ENCODE peak calls at places on chromosomes 3 and 15, in ten cellular contexts. One of them, this sample, is unnamed.
A peak's percentile ranks its signal among the peaks of the same experiment; 100 is the strongest.

GRCh38 chr3:117145677-117146076 is 436.1 kb downstream of the TUSC7 start:
- DNase-seq in GM23248: peak; percentile 34
- DNase-seq in Peyer's patch: no peak
- DNase-seq in prostate gland: no peak
- DNase-seq in colonic mucosa: no peak
- DNase-seq in fibroblast of lung: no peak
- DNase-seq in cardiac muscle cell: no peak
- DNase-seq in psoas muscle: no peak
- DNase-seq in heart right ventricle: no peak
- DNase-seq in CD4-positive, CD25-positive, alpha-beta regulatory T cell: no peak
- DNase-seq in this sample: no peak

GRCh38 chr3:138916824-138917223 is 30.1 kb downstream of the FOXL2 start:
- DNase-seq in psoas muscle: no peak
- DNase-seq in prostate gland: peak; percentile 63
- DNase-seq in CD4-positive, CD25-positive, alpha-beta regulatory T cell: no peak
- DNase-seq in cardiac muscle cell: no peak
- DNase-seq in heart right ventricle: no peak
- DNase-seq in colonic mucosa: peak; percentile 88
- DNase-seq in Peyer's patch: no peak
- DNase-seq in GM23248: no peak
- DNase-seq in fibroblast of lung: no peak
- DNase-seq in this sample: no peak

GRCh38 chr3:123723527-123724168 is 138.8 kb upstream of the HACD2 start:
- DNase-seq in CD4-positive, CD25-positive, alpha-beta regulatory T cell: peak; percentile 49
- DNase-seq in psoas muscle: no peak
- DNase-seq in Peyer's patch: no peak
- DNase-seq in colonic mucosa: peak; percentile 70
- DNase-seq in fibroblast of lung: peak; percentile 88
- DNase-seq in prostate gland: peak; percentile 55
- DNase-seq in heart right ventricle: no peak
- DNase-seq in GM23248: peak; percentile 86
- DNase-seq in cardiac muscle cell: peak; percentile 86
- DNase-seq in this sample: no peak

GRCh38 chr3:71185733-71186455 is 397.6 kb downstream of the FOXP1 start:
- DNase-seq in CD4-positive, CD25-positive, alpha-beta regulatory T cell: peak; percentile 28
- DNase-seq in heart right ventricle: no peak
- DNase-seq in cardiac muscle cell: no peak
- DNase-seq in Peyer's patch: no peak
- DNase-seq in fibroblast of lung: peak; percentile 57
- DNase-seq in GM23248: peak; percentile 28
- DNase-seq in prostate gland: no peak
- DNase-seq in psoas muscle: no peak
- DNase-seq in colonic mucosa: peak; percentile 52
- DNase-seq in this sample: no peak

GRCh38 chr3:185327052-185327451 is 35.9 kb upstream of the MAP3K13 start:
- DNase-seq in CD4-positive, CD25-positive, alpha-beta regulatory T cell: no peak
- DNase-seq in prostate gland: no peak
- DNase-seq in fibroblast of lung: no peak
- DNase-seq in Peyer's patch: no peak
- DNase-seq in heart right ventricle: no peak
- DNase-seq in psoas muscle: no peak
- DNase-seq in cardiac muscle cell: no peak
- DNase-seq in GM23248: no peak
- DNase-seq in colonic mucosa: no peak
- DNase-seq in this sample: no peak

GRCh38 chr3:105970283-105970682 is 101.5 kb upstream of the CBLB start:
- DNase-seq in Peyer's patch: no peak
- DNase-seq in cardiac muscle cell: no peak
- DNase-seq in prostate gland: peak; percentile 13
- DNase-seq in fibroblast of lung: peak; percentile 95
- DNase-seq in psoas muscle: no peak
- DNase-seq in CD4-positive, CD25-positive, alpha-beta regulatory T cell: no peak
- DNase-seq in GM23248: peak; percentile 69
- DNase-seq in heart right ventricle: no peak
- DNase-seq in colonic mucosa: peak; percentile 23
- DNase-seq in this sample: no peak

GRCh38 chr3:188435266-188435665 is 281.3 kb downstream of the LPP start:
- DNase-seq in colonic mucosa: no peak
- DNase-seq in psoas muscle: no peak
- DNase-seq in prostate gland: no peak
- DNase-seq in heart right ventricle: no peak
- DNase-seq in fibroblast of lung: no peak
- DNase-seq in cardiac muscle cell: no peak
- DNase-seq in GM23248: no peak
- DNase-seq in CD4-positive, CD25-positive, alpha-beta regulatory T cell: no peak
- DNase-seq in Peyer's patch: no peak
- DNase-seq in this sample: no peak

GRCh38 chr3:5678844-5679243 is 491.3 kb downstream of the EDEM1 start:
- DNase-seq in psoas muscle: no peak
- DNase-seq in fibroblast of lung: no peak
- DNase-seq in CD4-positive, CD25-positive, alpha-beta regulatory T cell: no peak
- DNase-seq in prostate gland: no peak
- DNase-seq in heart right ventricle: no peak
- DNase-seq in GM23248: no peak
- DNase-seq in Peyer's patch: no peak
- DNase-seq in colonic mucosa: no peak
- DNase-seq in cardiac muscle cell: no peak
- DNase-seq in this sample: no peak

GRCh38 chr15:89475688-89476087 is 20.7 kb downstream of the RHCG start:
- DNase-seq in colonic mucosa: no peak
- DNase-seq in fibroblast of lung: no peak
- DNase-seq in Peyer's patch: no peak
- DNase-seq in heart right ventricle: no peak
- DNase-seq in GM23248: no peak
- DNase-seq in CD4-positive, CD25-positive, alpha-beta regulatory T cell: no peak
- DNase-seq in prostate gland: no peak
- DNase-seq in psoas muscle: no peak
- DNase-seq in cardiac muscle cell: no peak
- DNase-seq in this sample: peak; percentile 1

GRCh38 chr3:35723480-35724097 is 84.3 kb downstream of the ARPP21 start:
- DNase-seq in CD4-positive, CD25-positive, alpha-beta regulatory T cell: no peak
- DNase-seq in GM23248: no peak
- DNase-seq in Peyer's patch: no peak
- DNase-seq in fibroblast of lung: no peak
- DNase-seq in prostate gland: no peak
- DNase-seq in colonic mucosa: no peak
- DNase-seq in psoas muscle: no peak
- DNase-seq in cardiac muscle cell: no peak
- DNase-seq in heart right ventricle: no peak
- DNase-seq in this sample: no peak

GRCh38 chr15:85542895-85543331 is 162.5 kb downstream of the AKAP13 start:
- DNase-seq in prostate gland: peak; percentile 68
- DNase-seq in fibroblast of lung: peak; percentile 13
- DNase-seq in Peyer's patch: no peak
- DNase-seq in heart right ventricle: no peak
- DNase-seq in cardiac muscle cell: no peak
- DNase-seq in GM23248: peak; percentile 7
- DNase-seq in psoas muscle: no peak
- DNase-seq in colonic mucosa: no peak
- DNase-seq in CD4-positive, CD25-positive, alpha-beta regulatory T cell: no peak
- DNase-seq in this sample: no peak

GRCh38 chr15:85545185-85545584 is 164.8 kb downstream of the AKAP13 start:
- DNase-seq in CD4-positive, CD25-positive, alpha-beta regulatory T cell: no peak
- DNase-seq in Peyer's patch: no peak
- DNase-seq in psoas muscle: no peak
- DNase-seq in colonic mucosa: no peak
- DNase-seq in prostate gland: no peak
- DNase-seq in fibroblast of lung: peak; percentile 84
- DNase-seq in cardiac muscle cell: no peak
- DNase-seq in GM23248: peak; percentile 18
- DNase-seq in heart right ventricle: no peak
- DNase-seq in this sample: no peak

GRCh38 chr15:85542488-85542887 is 162.1 kb downstream of the AKAP13 start:
- DNase-seq in Peyer's patch: no peak
- DNase-seq in heart right ventricle: no peak
- DNase-seq in cardiac muscle cell: no peak
- DNase-seq in GM23248: no peak
- DNase-seq in colonic mucosa: no peak
- DNase-seq in prostate gland: no peak
- DNase-seq in psoas muscle: no peak
- DNase-seq in CD4-positive, CD25-positive, alpha-beta regulatory T cell: no peak
- DNase-seq in fibroblast of lung: no peak
- DNase-seq in this sample: no peak

GRCh38 chr15:85543741-85544155 is 163.3 kb downstream of the AKAP13 start:
- DNase-seq in heart right ventricle: peak; percentile 58
- DNase-seq in Peyer's patch: peak; percentile 84
- DNase-seq in cardiac muscle cell: no peak
- DNase-seq in prostate gland: peak; percentile 83
- DNase-seq in psoas muscle: peak; percentile 60
- DNase-seq in CD4-positive, CD25-positive, alpha-beta regulatory T cell: no peak
- DNase-seq in fibroblast of lung: peak; percentile 13
- DNase-seq in colonic mucosa: peak; percentile 92
- DNase-seq in GM23248: no peak
- DNase-seq in this sample: peak; percentile 89

DNA sequence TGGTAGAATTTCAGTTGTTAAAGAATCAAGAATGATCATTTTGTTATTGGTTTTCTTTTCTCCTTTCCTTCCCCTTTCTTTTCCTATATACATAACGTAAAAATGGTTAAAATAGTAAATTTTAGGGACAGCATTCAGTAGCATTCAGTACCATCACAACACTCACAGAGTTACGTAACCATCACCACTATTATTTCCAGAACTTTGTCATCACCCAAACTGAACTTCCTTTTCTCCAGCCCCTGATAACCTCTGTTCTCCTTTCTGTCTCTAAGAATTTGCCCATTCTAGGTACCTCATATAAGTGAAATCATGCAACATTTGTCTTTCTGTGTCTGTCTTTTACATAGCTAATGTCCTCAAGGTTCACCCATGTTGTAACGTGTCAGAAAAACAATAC is 165.4 kb downstream of the AKAP13 start:
- DNase-seq in GM23248: no peak
- DNase-seq in prostate gland: no peak
- DNase-seq in heart right ventricle: no peak
- DNase-seq in psoas muscle: no peak
- DNase-seq in fibroblast of lung: no peak
- DNase-seq in Peyer's patch: no peak
- DNase-seq in colonic mucosa: no peak
- DNase-seq in CD4-positive, CD25-positive, alpha-beta regulatory T cell: no peak
- DNase-seq in cardiac muscle cell: no peak
- DNase-seq in this sample: no peak
- H3K4me1 ChIP-seq in GM23248: no peaks in the 10 kb centered on the region
- H3K4me1 ChIP-seq in prostate gland: no peaks in the 10 kb centered on the region
- H3K4me1 ChIP-seq in heart right ventricle: peaks cover 58% of the 10 kb centered on the region
- H3K4me1 ChIP-seq in psoas muscle: peaks cover 6% of the 10 kb centered on the region
- H3K4me1 ChIP-seq in fibroblast of lung: peaks cover 4% of the 10 kb centered on the region
- H3K4me1 ChIP-seq in Peyer's patch: peaks cover 12% of the 10 kb centered on the region
- H3K4me1 ChIP-seq in colonic mucosa: peaks cover 20% of the 10 kb centered on the region
- H3K4me1 ChIP-seq in CD4-positive, CD25-positive, alpha-beta regulatory T cell: peaks cover 4% of the 10 kb centered on the region
- H3K4me1 ChIP-seq in cardiac muscle cell: peaks cover 16% of the 10 kb centered on the region
- H3K4me1 ChIP-seq in this sample: peaks cover 65% of the 10 kb centered on the region

GRCh38 chr15:90907838-90908507 is 4.9 kb downstream of the MAN2A2 start:
- DNase-seq in prostate gland: no peak
- DNase-seq in GM23248: no peak
- DNase-seq in colonic mucosa: no peak
- DNase-seq in heart right ventricle: no peak
- DNase-seq in cardiac muscle cell: peak; percentile 44
- DNase-seq in CD4-positive, CD25-positive, alpha-beta regulatory T cell: no peak
- DNase-seq in Peyer's patch: no peak
- DNase-seq in psoas muscle: peak; percentile 34
- DNase-seq in fibroblast of lung: no peak
- DNase-seq in this sample: no peak
- H3K36me3 ChIP-seq in prostate gland: peaks cover 29% of the 10 kb centered on the region
- H3K36me3 ChIP-seq in GM23248: no peaks in the 10 kb centered on the region
- H3K36me3 ChIP-seq in colonic mucosa: peaks cover 42% of the 10 kb centered on the region
- H3K36me3 ChIP-seq in heart right ventricle: peaks cover 50% of the 10 kb centered on the region
- H3K36me3 ChIP-seq in cardiac muscle cell: peaks cover 32% of the 10 kb centered on the region
- H3K36me3 ChIP-seq in CD4-positive, CD25-positive, alpha-beta regulatory T cell: peaks cover 69% of the 10 kb centered on the region
- H3K36me3 ChIP-seq in Peyer's patch: no peaks in the 10 kb centered on the region
- H3K36me3 ChIP-seq in psoas muscle: peaks cover 9% of the 10 kb centered on the region
- H3K36me3 ChIP-seq in fibroblast of lung: peaks cover 18% of the 10 kb centered on the region
- H3K36me3 ChIP-seq in this sample: peaks cover 84% of the 10 kb centered on the region

DNA sequence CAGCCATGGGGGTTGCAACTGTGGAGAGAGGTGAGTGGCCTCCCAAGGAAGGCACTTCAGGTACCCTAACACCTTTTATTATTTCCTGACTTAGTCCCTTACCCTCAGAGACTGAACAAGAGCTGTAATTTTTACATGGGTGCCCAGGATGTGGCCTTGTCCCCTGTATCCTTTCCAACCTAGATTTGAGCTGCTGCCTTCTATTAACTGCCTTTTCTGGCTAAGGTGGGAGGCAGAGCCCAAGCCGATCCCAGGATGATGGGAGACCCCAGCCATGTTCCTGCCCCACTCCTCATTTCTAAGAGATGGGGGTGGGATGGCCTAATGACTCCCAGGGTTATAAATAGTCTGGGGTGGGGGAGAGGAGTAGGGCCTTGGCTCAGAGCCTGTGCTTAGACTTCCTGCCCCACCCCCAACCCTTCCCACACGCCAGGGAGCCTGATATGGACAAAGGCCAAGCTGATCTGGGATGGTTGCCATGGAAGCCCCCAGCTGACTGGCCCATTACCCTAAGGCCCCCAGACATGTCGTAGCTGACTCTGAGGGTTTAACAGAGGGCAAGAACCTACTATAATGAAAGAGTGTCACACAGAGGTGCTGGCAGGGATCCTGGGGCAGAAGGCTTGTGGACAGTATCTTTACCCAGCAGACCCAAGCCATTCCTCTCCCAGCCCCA is 1.9 kb downstream of the KLHDC8B start:
- DNase-seq in heart right ventricle: peak; percentile 73
- DNase-seq in GM23248: no peak
- DNase-seq in colonic mucosa: no peak
- DNase-seq in CD4-positive, CD25-positive, alpha-beta regulatory T cell: no peak
- DNase-seq in psoas muscle: no peak
- DNase-seq in cardiac muscle cell: peak; percentile 86
- DNase-seq in prostate gland: no peak
- DNase-seq in fibroblast of lung: peak; percentile 15
- DNase-seq in Peyer's patch: no peak
- DNase-seq in this sample: no peak
- H3K4me3 ChIP-seq in heart right ventricle: peak overlapping the region; percentile 83
- H3K4me3 ChIP-seq in GM23248: no peak overlapping the region
- H3K4me3 ChIP-seq in colonic mucosa: peak overlapping the region; percentile 57
- H3K4me3 ChIP-seq in CD4-positive, CD25-positive, alpha-beta regulatory T cell: no peak overlapping the region
- H3K4me3 ChIP-seq in psoas muscle: peak overlapping the region; percentile 88
- H3K4me3 ChIP-seq in cardiac muscle cell: peak overlapping the region; percentile 67
- H3K4me3 ChIP-seq in prostate gland: peak overlapping the region; percentile 66
- H3K4me3 ChIP-seq in fibroblast of lung: no peak overlapping the region
- H3K4me3 ChIP-seq in Peyer's patch: peak overlapping the region; percentile 63
- H3K4me3 ChIP-seq in this sample: peak overlapping the region; percentile 91

GRCh38 chr15:50353251-50353998 is 1.6 kb downstream of the GABPB1 start:
- DNase-seq in cardiac muscle cell: peak; percentile 0
- DNase-seq in colonic mucosa: no peak
- DNase-seq in CD4-positive, CD25-positive, alpha-beta regulatory T cell: peak; percentile 83
- DNase-seq in psoas muscle: no peak
- DNase-seq in fibroblast of lung: peak; percentile 95
- DNase-seq in GM23248: peak; percentile 92
- DNase-seq in Peyer's patch: no peak
- DNase-seq in heart right ventricle: no peak
- DNase-seq in prostate gland: no peak
- DNase-seq in this sample: no peak
- H3K4me1 ChIP-seq in cardiac muscle cell: peaks cover 16% of the 10 kb centered on the region
- H3K4me1 ChIP-seq in colonic mucosa: no peaks in the 10 kb centered on the region
- H3K4me1 ChIP-seq in CD4-positive, CD25-positive, alpha-beta regulatory T cell: peaks cover 59% of the 10 kb centered on the region
- H3K4me1 ChIP-seq in psoas muscle: peaks cover 54% of the 10 kb centered on the region
- H3K4me1 ChIP-seq in fibroblast of lung: peaks cover 5% of the 10 kb centered on the region
- H3K4me1 ChIP-seq in GM23248: peaks cover 48% of the 10 kb centered on the region
- H3K4me1 ChIP-seq in Peyer's patch: peaks cover 4% of the 10 kb centered on the region
- H3K4me1 ChIP-seq in heart right ventricle: peaks cover 61% of the 10 kb centered on the region
- H3K4me1 ChIP-seq in prostate gland: no peaks in the 10 kb centered on the region
- H3K4me1 ChIP-seq in this sample: peaks cover 49% of the 10 kb centered on the region

This sample was measured in upper lobe of right lung.